ENCODE peak calls at places on chromosomes 2 and 18, in four cellular contexts. Z, M, X and U are unnamed samples.

GRCh38 chr2:19549821-19550220 is 191.4 kb upstream of the OSR1 start:
- DNase-seq in Z (no peak), M (no peak), X (no peak), U (no peak)

GRCh38 chr2:231113489-231113888 is 11.4 kb downstream of the HTR2B start:
- DNase-seq in Z (no peak), M (no peak), X (no peak), U (no peak)

GRCh38 chr18:38305941-38306340 is 740.3 kb upstream of the CELF4 start:
- DNase-seq in Z (no peak), M (no peak), X (no peak), U (no peak)

GRCh38 chr2:177239934-177240600 is 24.5 kb downstream of the NFE2L2 start:
- DNase-seq in Z (peak; percentile 65), M (no peak), X (no peak), U (no peak)

GRCh38 chr2:214543386-214543955 is 132.6 kb downstream of the VWC2L start:
- DNase-seq in Z (no peak), M (no peak), X (no peak), U (no peak)

GRCh38 chr2:202269585-202269984 is 4.0 kb downstream of the NOP58 start:
- DNase-seq in Z (no peak), M (no peak), X (no peak), U (no peak)

GRCh38 chr2:233810385-233810784 is 32.3 kb downstream of the MROH2A start:
- DNase-seq in Z (no peak), M (peak; percentile 0), X (no peak), U (no peak)

GRCh38 chr2:208830203-208830602 is 423.6 kb downstream of the PTH2R start:
- DNase-seq in Z (no peak), M (no peak), X (no peak), U (no peak)

GRCh38 chr2:233087725-233088124 is 27.6 kb downstream of the INPP5D start:
- DNase-seq in Z (no peak), M (no peak), X (no peak), U (no peak)

GRCh38 chr2:42928692-42929576 is 136.6 kb upstream of the HAAO start:
- DNase-seq in Z (no peak), M (no peak), X (no peak), U (no peak)

GRCh38 chr2:105252271-105252670 is 10.7 kb downstream of the GPR45 start:
- DNase-seq in Z (no peak), M (no peak), X (no peak), U (no peak)

GRCh38 chr2:85468704-85469349 is 50.3 kb downstream of the SH2D6 start:
- DNase-seq in Z (no peak), M (no peak), X (no peak), U (no peak)

GRCh38 chr18:3823073-3823472 is 373.1 kb downstream of the TGIF1 start:
- DNase-seq in Z (no peak), M (no peak), X (no peak), U (no peak)

GRCh38 chr2:84493494-84493893 is 22.8 kb upstream of the DNAH6 start:
- DNase-seq in Z (peak; percentile 33), M (no peak), X (no peak), U (no peak)

GRCh38 chr2:1454346-1454745 is 41.1 kb downstream of the TPO start:
- DNase-seq in Z (no peak), M (no peak), X (no peak), U (no peak)

GRCh38 chr2:55277310-55277709 is 8.3 kb upstream of the MTIF2 start:
- DNase-seq in Z (no peak), M (no peak), X (no peak), U (no peak)

GRCh38 chr2:120870467-120870788 is 134.8 kb downstream of the GLI2 start:
- DNase-seq in Z (no peak), M (no peak), X (no peak), U (no peak)

GRCh38 chr2:53475320-53475719 is 292.3 kb upstream of the CHAC2 start:
- DNase-seq in Z (peak; percentile 29), M (no peak), X (no peak), U (no peak)

GRCh38 chr2:10817413-10817812 is 4.8 kb upstream of the PDIA6 start:
- DNase-seq in Z (no peak), M (no peak), X (no peak), U (no peak)

GRCh38 chr2:106885981-106886915 is at the start of gene ST6GAL2:
- DNase-seq in Z (peak; percentile 8), M (no peak), X (no peak), U (no peak)

GRCh38 chr2:79876430-79876829 is 363.6 kb downstream of the CTNNA2 start:
- DNase-seq in Z (no peak), M (no peak), X (no peak), U (no peak)

GRCh38 chr2:25887624-25888242 is 9.4 kb upstream of the ASXL2 start:
- DNase-seq in Z (no peak), M (no peak), X (no peak), U (no peak)

GRCh38 chr2:70190086-70190412 is 770 bp downstream of the C2orf42 start:
- DNase-seq in Z (no peak), M (no peak), X (peak; percentile 5), U (no peak)